ENCODE peak calls at places on chromosomes 6 and 20, in eight cellular contexts. P is psoas muscle, C is coronary artery, W is right lobe of liver, U is lower lobe of right lung, L is cardiac fibroblast, G is BE2C, K is AG04450. D is an unnamed sample.

GRCh38 chr6:145633981-145634627 is 101.2 kb downstream of the EPM2A start:
- DNase-seq in W (peak), P (peak), U (peak), G (peak), K (peak), C (peak), L (peak), D (peak)

GRCh38 chr6:155250701-155251381 is 13.0 kb upstream of the CLDN20 start:
- DNase-seq in C (no peak), K (no peak), G (no peak), W (no peak), U (no peak), P (no peak), L (no peak), D (no peak)

GRCh38 chr6:7730852-7731251 is 5.0 kb downstream of the BMP6 start:
- DNase-seq in P (no peak), G (no peak), W (no peak), U (no peak), K (peak), L (peak), C (no peak), D (no peak)

GRCh38 chr6:7587631-7588100 is 2.3 kb upstream of the SNRNP48 start:
- DNase-seq in C (no peak), G (no peak), U (no peak), K (no peak), P (no peak), L (peak), W (no peak), D (no peak)

GRCh38 chr6:34546551-34547321 is 9.4 kb downstream of the SPDEF start:
- DNase-seq in G (peak), K (no peak), U (peak), P (no peak), W (no peak), C (no peak), L (peak), D (no peak)

GRCh38 chr6:63448229-63448628 is 124.1 kb upstream of the LOC128125822 start:
- DNase-seq in G (no peak), U (no peak), W (no peak), K (no peak), P (no peak), L (no peak), C (no peak), D (no peak)

GRCh38 chr6:152453421-152453820 is 183.7 kb downstream of the SYNE1 start:
- DNase-seq in C (no peak), P (no peak), K (no peak), G (no peak), L (no peak), W (no peak), U (no peak), D (no peak)

GRCh38 chr6:45327956-45328522 is at the start of gene RUNX2:
- DNase-seq in P (no peak), U (no peak), W (no peak), L (peak), K (peak), C (no peak), G (no peak), D (no peak)

GRCh38 chr6:43993881-43994523 is 133.2 kb downstream of the MRPL14 start:
- DNase-seq in K (no peak), P (peak), L (no peak), U (no peak), W (no peak), C (no peak), G (no peak), D (no peak)

GRCh38 chr6:124073021-124073420 is 269.4 kb downstream of the NKAIN2 start:
- DNase-seq in G (no peak), C (no peak), P (no peak), K (no peak), U (no peak), W (no peak), L (no peak), D (no peak)

GRCh38 chr20:53578492-53579222 is 15.0 kb downstream of the ZNF217 start:
- DNase-seq in K (peak), C (no peak), G (peak), P (no peak), L (peak), U (no peak), W (peak), D (no peak)

GRCh38 chr20:4956200-4956810 is 45.0 kb downstream of the SLC23A2 start:
- DNase-seq in W (no peak), U (no peak), G (no peak), P (no peak), L (peak), C (no peak), K (no peak), D (no peak)

GRCh38 chr20:34971038-34971872 is 15.6 kb downstream of the MYH7B start:
- DNase-seq in G (no peak), L (no peak), P (no peak), U (no peak), K (no peak), C (no peak), W (no peak), D (no peak)

GRCh38 chr20:48933017-48933766 is 11.7 kb downstream of the ARFGEF2 start:
- DNase-seq in L (no peak), P (no peak), U (peak), W (no peak), K (no peak), C (no peak), G (no peak), D (peak)

GRCh38 chr6:5231289-5231688 is 29.5 kb downstream of the LYRM4 start:
- DNase-seq in K (no peak), G (no peak), L (no peak), W (no peak), P (no peak), C (no peak), U (no peak), D (no peak)

GRCh38 chr20:59027746-59028320 is 4.3 kb downstream of the ATP5F1E start:
- DNase-seq in U (no peak), P (no peak), W (no peak), L (peak), K (no peak), C (no peak), G (no peak), D (no peak)

GRCh38 chr20:36688630-36689029 is 42.6 kb upstream of the SLA2 start:
- DNase-seq in U (no peak), W (no peak), P (no peak), C (no peak), G (no peak), L (no peak), K (no peak), D (no peak)

GRCh38 chr6:11215773-11216172 is 16.7 kb downstream of the NEDD9 start:
- DNase-seq in W (no peak), G (no peak), P (no peak), U (no peak), C (no peak), K (no peak), L (no peak), D (no peak)

GRCh38 chr6:34654061-34654460 is 42.5 kb downstream of the ILRUN start:
- DNase-seq in C (no peak), K (no peak), U (no peak), L (no peak), G (no peak), P (no peak), W (no peak), D (no peak)

GRCh38 chr20:23445596-23446217 is 6.2 kb downstream of the CSTL1 start:
- DNase-seq in G (no peak), C (no peak), L (peak), P (no peak), U (no peak), W (no peak), K (no peak), D (no peak)

GRCh38 chr6:56288347-56288746 is 41.0 kb upstream of the COL21A1 start:
- DNase-seq in C (no peak), G (no peak), P (no peak), W (no peak), U (no peak), L (no peak), K (no peak), D (no peak)

GRCh38 chr20:38550274-38550673 is 30.7 kb upstream of the ADIG start:
- DNase-seq in U (no peak), K (no peak), G (no peak), W (no peak), C (no peak), L (no peak), P (no peak), D (no peak)

GRCh38 chr6:7016238-7016637 is 91.5 kb upstream of the RREB1 start:
- DNase-seq in K (no peak), P (no peak), C (no peak), W (no peak), L (no peak), G (no peak), U (no peak), D (no peak)

GRCh38 chr20:57747889-57748456 is 38.2 kb upstream of the PMEPA1 start:
- DNase-seq in P (no peak), W (no peak), U (no peak), G (no peak), L (no peak), K (no peak), C (no peak), D (no peak)

DNA sequence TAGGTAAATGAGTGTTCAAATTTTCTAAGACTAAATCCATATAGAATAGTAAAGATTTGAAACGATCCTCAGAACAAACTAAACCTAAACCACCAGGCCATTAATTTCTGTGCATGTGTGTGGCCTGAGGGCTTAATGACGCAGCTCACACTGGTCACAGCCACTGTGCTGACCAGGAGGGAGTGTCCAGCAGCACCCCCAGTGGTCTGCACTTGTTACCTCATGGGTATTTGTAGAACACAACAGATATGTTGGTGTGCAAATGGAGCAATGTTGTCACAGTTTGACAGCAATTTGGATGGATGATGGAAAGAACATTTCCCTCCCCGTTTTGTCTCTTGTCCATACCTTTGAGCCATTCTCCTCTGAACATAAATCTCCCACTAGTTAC is 122.4 kb upstream of the EXOC2 start:
- DNase-seq in W (no peak), P (no peak), K (no peak), G (no peak), U (no peak), L (no peak), C (no peak), D (peak)
- TF ChIP-seq CTCF in W (no peak), P (peak), K (no peak), G (peak), U (no peak), L (no peak), C (no peak), D (peak)

GRCh38 chr6:14510038-14510437 is 392.5 kb downstream of the CD83 start:
- DNase-seq in U (no peak), K (no peak), L (no peak), W (no peak), G (no peak), C (no peak), P (no peak), D (no peak)
- TF ChIP-seq CTCF in U (no peak), K (no peak), L (no peak), W (no peak), G (peak), C (no peak), P (no peak), D (no peak)

GRCh38 chr20:56468317-56469076 is at the start of gene RTF2:
- DNase-seq in P (peak), C (peak), W (peak), G (peak), L (peak), K (peak), U (peak), D (peak)
- TF ChIP-seq CTCF in P (no peak), C (no peak), W (no peak), G (no peak), L (no peak), K (no peak), U (no peak), D (no peak)

GRCh38 chr20:51300104-51300503 is 242.4 kb downstream of the NFATC2 start:
- DNase-seq in U (no peak), K (no peak), W (no peak), C (no peak), L (no peak), G (no peak), P (no peak), D (no peak)
- TF ChIP-seq CTCF in U (no peak), K (no peak), W (no peak), C (no peak), L (no peak), G (no peak), P (no peak), D (no peak)

GRCh38 chr6:113122060-113122459 is 735.1 kb upstream of the MARCKS start:
- DNase-seq in G (no peak), W (no peak), K (no peak), U (no peak), L (peak), C (no peak), P (no peak), D (no peak)
- TF ChIP-seq CTCF in G (peak), W (no peak), K (peak), U (no peak), L (peak), C (no peak), P (no peak), D (no peak)

DNA sequence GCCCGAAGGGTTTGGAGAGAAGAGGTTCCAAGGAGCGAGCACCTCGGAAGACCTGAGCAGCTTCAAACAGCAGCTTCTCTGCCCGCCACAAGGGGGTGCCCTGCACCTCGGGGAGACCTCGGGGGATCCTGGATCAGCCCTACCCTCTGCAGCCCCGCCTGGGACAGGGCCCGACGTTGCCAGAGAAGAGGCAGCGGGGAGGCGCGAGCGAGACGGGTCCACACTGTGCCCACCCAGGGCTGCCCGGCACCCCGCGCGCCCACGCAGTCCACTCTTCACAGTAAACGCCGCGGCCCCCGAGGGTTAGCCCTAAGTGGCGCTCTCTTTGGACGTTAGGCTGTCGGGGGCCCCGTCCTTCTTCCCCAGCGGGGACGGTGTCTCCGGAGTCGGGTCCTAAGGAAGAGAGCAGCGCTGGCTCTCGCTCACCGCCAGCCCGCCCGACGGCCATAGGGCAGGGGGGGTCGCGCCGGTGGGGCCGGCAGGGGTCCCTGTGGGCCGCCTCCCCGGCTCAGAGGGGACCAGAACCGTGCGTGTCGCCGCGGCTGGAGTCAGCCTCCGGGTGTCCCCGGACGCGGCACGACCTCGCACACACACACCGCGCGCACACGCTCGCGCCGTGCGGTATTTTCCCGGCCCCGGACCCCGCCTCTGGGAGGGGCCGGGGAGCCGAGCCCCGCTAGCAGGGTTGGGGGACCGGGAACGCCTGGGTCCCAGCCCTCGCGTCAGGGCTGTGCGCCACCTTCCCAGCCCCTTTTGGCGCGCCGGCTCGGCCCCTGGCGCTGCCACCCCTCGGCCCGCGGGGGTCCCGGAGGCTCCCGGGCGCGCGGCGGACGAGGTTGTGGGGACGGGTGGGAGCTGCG is 929 bp downstream of the CDH22 start:
- DNase-seq in P (peak), L (peak), W (no peak), U (peak), C (no peak), G (peak), K (no peak), D (peak)
- TF ChIP-seq CTCF in P (peak), L (peak), W (peak), U (peak), C (peak), G (peak), K (peak), D (peak)

GRCh38 chr6:96995903-96996302 is 71.4 kb downstream of the KLHL32 start:
- DNase-seq in K (no peak), P (no peak), L (no peak), C (no peak), W (no peak), U (no peak), G (no peak), D (no peak)

GRCh38 chr6:96994660-96995059 is 70.1 kb downstream of the KLHL32 start:
- DNase-seq in K (no peak), G (no peak), U (no peak), L (no peak), P (no peak), C (no peak), W (no peak), D (no peak)

GRCh38 chr6:97000138-97000537 is 75.6 kb downstream of the KLHL32 start:
- DNase-seq in C (no peak), K (no peak), U (no peak), P (no peak), W (no peak), G (no peak), L (no peak), D (no peak)
- TF ChIP-seq CTCF in C (no peak), K (no peak), U (no peak), P (no peak), W (no peak), G (no peak), L (no peak), D (no peak)

DNA sequence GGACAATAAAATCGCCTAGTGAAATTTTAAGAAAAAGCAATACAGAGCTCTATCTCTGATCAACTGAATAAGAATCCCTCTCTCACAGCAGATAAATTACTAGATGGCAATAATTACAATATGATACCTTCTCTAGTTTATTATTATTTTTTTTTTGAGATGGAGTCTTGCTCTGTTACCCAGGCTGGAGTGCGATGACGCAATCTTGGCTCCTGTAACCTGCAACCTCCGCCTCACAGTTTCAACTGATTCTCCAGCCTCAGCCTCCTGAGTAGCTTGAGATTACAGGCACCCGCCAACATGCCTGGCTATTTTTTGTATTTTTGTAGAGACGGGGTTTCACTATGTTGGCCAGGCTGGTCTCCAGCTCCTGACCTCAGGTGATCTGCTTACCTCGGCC is 129.3 kb upstream of the PTCHD4 start:
- DNase-seq in C (no peak), U (no peak), K (no peak), P (no peak), G (no peak), L (no peak), W (no peak), D (no peak)
- TF ChIP-seq CTCF in C (no peak), U (no peak), K (no peak), P (no peak), G (no peak), L (no peak), W (no peak), D (no peak)